ENCODE peak calls at places on chromosome 22, in seven cellular contexts. L, W, M, V, F, I and C are unnamed samples.

GRCh38 chr22:31329029-31329428 is 17.1 kb downstream of the PATZ1 start:
- DNase-seq in L (no peak), W (no peak), M (no peak), V (no peak), F (no peak), I (no peak), C (no peak)

GRCh38 chr22:42269407-42270177 is 861 bp downstream of the TCF20 start:
- DNase-seq in L (peak; percentile 93), W (peak; percentile 65), M (peak; percentile 80), V (peak; percentile 80), F (peak; percentile 68), I (peak; percentile 69), C (peak; percentile 87)

GRCh38 chr22:48084041-48084748 is 1321.7 kb downstream of the TBC1D22A start:
- DNase-seq in L (no peak), W (no peak), M (no peak), V (no peak), F (no peak), I (no peak), C (no peak)

GRCh38 chr22:29621761-29622526 is 18.5 kb downstream of the NF2 start:
- DNase-seq in L (no peak), W (no peak), M (no peak), V (peak; percentile 27), F (peak; percentile 69), I (peak; percentile 83), C (no peak)

GRCh38 chr22:30875481-30876215 is 92.9 kb downstream of the MORC2 start:
- DNase-seq in L (peak; percentile 23), W (no peak), M (no peak), V (no peak), F (no peak), I (no peak), C (no peak)

GRCh38 chr22:28442264-28442950 is 237.2 kb downstream of the TTC28 start:
- DNase-seq in L (peak; percentile 85), W (peak; percentile 43), M (peak; percentile 53), V (peak; percentile 82), F (no peak), I (peak; percentile 83), C (peak; percentile 78)

GRCh38 chr22:29798318-29798717 is 31.1 kb downstream of the UQCR10 start:
- DNase-seq in L (no peak), W (no peak), M (no peak), V (no peak), F (no peak), I (no peak), C (no peak)

GRCh38 chr22:28410050-28410816 is 269.4 kb downstream of the TTC28 start:
- DNase-seq in L (no peak), W (no peak), M (no peak), V (no peak), F (no peak), I (no peak), C (no peak)

GRCh38 chr22:48751539-48752437 is 1075.9 kb downstream of the BRD1 start:
- DNase-seq in L (no peak), W (no peak), M (no peak), V (no peak), F (no peak), I (no peak), C (peak; percentile 11)

GRCh38 chr22:49295851-49296560 is 531.7 kb downstream of the BRD1 start:
- DNase-seq in L (no peak), W (no peak), M (peak; percentile 37), V (no peak), F (no peak), I (no peak), C (no peak)

GRCh38 chr22:29251981-29252978 is 15.5 kb downstream of the RHBDD3 start:
- DNase-seq in L (no peak), W (no peak), M (no peak), V (no peak), F (no peak), I (no peak), C (no peak)

GRCh38 chr22:35634981-35635540 is 13.2 kb upstream of the APOL6 start:
- DNase-seq in L (no peak), W (no peak), M (no peak), V (no peak), F (no peak), I (no peak), C (no peak)

GRCh38 chr22:41772645-41773044 is 27.8 kb upstream of the CCDC134 start:
- DNase-seq in L (no peak), W (no peak), M (no peak), V (no peak), F (peak; percentile 15), I (peak; percentile 56), C (no peak)

GRCh38 chr22:37661160-37661924 is 2.8 kb downstream of the PDXP start:
- DNase-seq in L (no peak), W (peak; percentile 18), M (peak; percentile 67), V (peak; percentile 34), F (no peak), I (no peak), C (no peak)

GRCh38 chr22:26642465-26643367 is 14.7 kb upstream of the MIAT start:
- DNase-seq in L (peak; percentile 83), W (peak; percentile 50), M (peak; percentile 88), V (no peak), F (no peak), I (no peak), C (no peak)

GRCh38 chr22:30742291-30743256 is 47.9 kb downstream of the OSBP2 start:
- DNase-seq in L (no peak), W (no peak), M (no peak), V (no peak), F (no peak), I (no peak), C (no peak)

GRCh38 chr22:32839776-32840571 is 38.5 kb downstream of the TIMP3 start:
- DNase-seq in L (no peak), W (no peak), M (no peak), V (no peak), F (no peak), I (no peak), C (no peak)

GRCh38 chr22:23786261-23786710 is 480 bp upstream of the SMARCB1 start:
- DNase-seq in L (no peak), W (no peak), M (no peak), V (no peak), F (no peak), I (no peak), C (no peak)

GRCh38 chr22:32803020-32803758 is 1.7 kb downstream of the TIMP3 start:
- DNase-seq in L (no peak), W (no peak), M (no peak), V (no peak), F (no peak), I (peak; percentile 41), C (no peak)

GRCh38 chr22:28019360-28019759 is 100.3 kb upstream of the PITPNB start:
- DNase-seq in L (peak; percentile 30), W (no peak), M (no peak), V (no peak), F (no peak), I (no peak), C (no peak)

GRCh38 chr22:27450448-27450847 is 351.1 kb downstream of the MN1 start:
- DNase-seq in L (no peak), W (no peak), M (no peak), V (no peak), F (no peak), I (no peak), C (no peak)

GRCh38 chr22:28772633-28773460 is at the start of gene CCDC117:
- DNase-seq in L (peak; percentile 98), W (peak; percentile 88), M (peak; percentile 94), V (peak; percentile 96), F (peak; percentile 89), I (peak; percentile 80), C (peak; percentile 98)

GRCh38 chr22:37105154-37105553 is 4.4 kb downstream of the TMPRSS6 start:
- DNase-seq in L (no peak), W (no peak), M (no peak), V (no peak), F (no peak), I (no peak), C (no peak)

GRCh38 chr22:25334091-25334490 is 114.7 kb downstream of the CRYBB2 start:
- DNase-seq in L (peak; percentile 75), W (peak; percentile 10), M (peak; percentile 53), V (peak; percentile 28), F (no peak), I (no peak), C (peak; percentile 71)

GRCh38 chr22:31089101-31090100 is 8.3 kb downstream of the SMTN start:
- DNase-seq in L (peak; percentile 84), W (peak; percentile 32), M (peak; percentile 51), V (peak; percentile 31), F (no peak), I (no peak), C (peak; percentile 42)

GRCh38 chr22:19666663-19667593 is 47.4 kb upstream of the SEPTIN5 start:
- DNase-seq in L (no peak), W (no peak), M (no peak), V (no peak), F (no peak), I (no peak), C (no peak)
- H3K27ac ChIP-seq in L (no peak overlapping the region), W (no peak overlapping the region), M (no peak overlapping the region), V (no peak overlapping the region), F (no peak overlapping the region), I (no peak overlapping the region), C (no peak overlapping the region)

DNA sequence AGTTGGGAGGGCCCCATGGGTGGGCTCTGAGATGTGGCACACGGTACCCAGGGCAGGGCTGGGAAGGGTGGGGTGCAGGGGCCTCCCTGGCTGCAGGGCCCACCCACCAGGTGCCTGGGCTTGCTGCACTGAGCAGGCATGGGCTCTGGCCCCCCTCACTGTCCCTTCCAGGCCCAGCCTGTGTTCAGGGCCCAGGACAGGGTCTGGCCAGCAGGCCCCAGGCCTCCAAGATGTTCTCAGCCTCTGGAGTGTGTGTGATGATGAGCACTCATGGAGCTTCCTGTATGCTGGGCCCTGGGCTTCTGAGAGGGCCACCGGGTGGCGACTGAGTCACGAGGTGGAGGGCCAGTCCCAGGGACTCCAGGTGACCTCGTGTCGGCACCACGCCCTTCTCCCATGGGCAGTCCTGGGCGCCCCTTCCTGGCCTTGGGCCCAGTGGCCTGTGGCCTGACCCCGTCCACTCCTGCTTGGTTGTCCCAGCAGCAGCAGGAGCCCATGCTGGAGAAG is 55.9 kb upstream of the CCDC188 start:
- DNase-seq in L (peak; percentile 78), W (no peak), M (no peak), V (peak; percentile 37), F (no peak), I (no peak), C (peak; percentile 51)
- H3K27ac ChIP-seq in L (peak overlapping the region; percentile 71), W (peak overlapping the region; percentile 74), M (peak overlapping the region; percentile 89), V (peak overlapping the region; percentile 56), F (peak overlapping the region; percentile 95), I (peak overlapping the region; percentile 79), C (peak overlapping the region; percentile 77)

GRCh38 chr22:22193923-22194322 is 50.7 kb upstream of the VPREB1 start:
- DNase-seq in L (no peak), W (no peak), M (no peak), V (no peak), F (no peak), I (no peak), C (no peak)
- H3K27ac ChIP-seq in L (no peak overlapping the region), W (no peak overlapping the region), M (no peak overlapping the region), V (no peak overlapping the region), F (no peak overlapping the region), I (no peak overlapping the region), C (no peak overlapping the region)

DNA sequence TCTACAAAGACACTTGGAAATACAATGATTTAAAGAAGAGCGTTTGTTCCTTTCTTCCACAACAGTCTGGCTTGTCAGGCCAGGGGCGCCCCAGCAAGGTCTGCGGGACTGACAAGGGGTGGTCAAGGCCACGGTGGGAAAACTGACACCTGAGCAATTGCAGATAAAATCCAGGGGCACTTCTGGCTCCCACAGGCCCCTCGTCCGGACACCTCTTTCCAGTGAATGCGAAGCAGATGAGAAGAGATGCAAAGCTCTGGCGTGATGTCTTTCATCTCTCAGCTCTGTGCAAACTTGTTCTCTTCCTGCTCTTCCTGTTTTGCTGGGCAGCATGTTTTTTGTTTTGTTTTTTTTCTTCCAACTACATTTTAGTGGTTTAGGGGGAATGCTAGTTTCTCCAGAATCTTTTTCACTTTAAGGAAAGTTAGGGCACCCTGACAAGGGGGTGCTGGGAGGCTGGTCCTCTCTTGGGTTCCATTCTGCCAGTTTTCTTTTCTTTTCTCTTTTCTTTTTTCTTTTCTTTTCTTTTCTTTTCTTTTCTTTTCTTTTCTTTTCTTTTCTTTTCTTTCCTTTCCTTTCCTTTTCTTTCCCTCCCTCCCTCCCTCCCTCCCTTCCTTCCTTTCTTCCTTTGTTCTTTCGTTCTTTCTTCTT is 11.1 kb upstream of the CBX6 start:
- DNase-seq in L (no peak), W (no peak), M (no peak), V (no peak), F (no peak), I (no peak), C (no peak)
- H3K27ac ChIP-seq in L (peak overlapping the region; percentile 71), W (no peak overlapping the region), M (no peak overlapping the region), V (peak overlapping the region; percentile 66), F (no peak overlapping the region), I (no peak overlapping the region), C (no peak overlapping the region)